ENCODE peak calls at places on chromosomes 5 and 9, in four cellular contexts. V, N, G and O are unnamed samples.

GRCh38 chr5:67182406-67182805 is 14.2 kb downstream of the CD180 start:
- DNase-seq in V (peak), G (peak), N (peak), O (no peak)

GRCh38 chr5:77210091-77211012 is at the start of gene PDE8B:
- DNase-seq in V (no peak), G (no peak), N (no peak), O (peak)

GRCh38 chr9:34384368-34385165 is 7.9 kb upstream of the MYORG start:
- DNase-seq in G (no peak), N (no peak), V (no peak), O (no peak)

GRCh38 chr9:123453904-123454321 is 97.9 kb downstream of the CRB2 start:
- DNase-seq in V (no peak), N (no peak), G (no peak), O (no peak)

GRCh38 chr5:93452255-93452654 is 128.8 kb downstream of the NR2F1-AS1 start:
- DNase-seq in V (no peak), N (no peak), G (no peak), O (no peak)

GRCh38 chr9:36053971-36054370 is 17.3 kb downstream of the RECK start:
- DNase-seq in G (no peak), N (no peak), V (no peak), O (no peak)

GRCh38 chr5:54317511-54318260 is 7.3 kb upstream of the ARL15 start:
- DNase-seq in N (no peak), G (no peak), V (no peak), O (no peak)

GRCh38 chr5:119166026-119166425 is 95.1 kb downstream of the DMXL1 start:
- DNase-seq in N (peak), V (no peak), G (no peak), O (no peak)

GRCh38 chr5:124206540-124206939 is 539.9 kb downstream of the ZNF608 start:
- DNase-seq in N (no peak), G (no peak), V (no peak), O (no peak)

GRCh38 chr5:99019812-99020697 is 91.2 kb upstream of the CHD1 start:
- DNase-seq in N (peak), G (no peak), V (peak), O (no peak)

GRCh38 chr9:7210854-7211637 is 453.3 kb downstream of the KDM4C start:
- DNase-seq in N (no peak), G (no peak), V (no peak), O (no peak)

GRCh38 chr9:26033346-26033745 is 355.1 kb upstream of the TUSC1 start:
- DNase-seq in G (no peak), N (no peak), V (no peak), O (no peak)

GRCh38 chr9:19233344-19233743 is 2.9 kb downstream of the DENND4C start:
- DNase-seq in G (no peak), V (no peak), N (no peak), O (no peak)

GRCh38 chr5:58582411-58583393 is at the start of gene RAB3C:
- DNase-seq in N (peak), G (peak), V (peak), O (peak)

GRCh38 chr9:129968690-129969485 is 74.1 kb downstream of the FNBP1 start:
- DNase-seq in N (no peak), G (no peak), V (peak), O (no peak)

GRCh38 chr5:67502951-67503350 is 306.4 kb upstream of the CD180 start:
- DNase-seq in V (no peak), G (no peak), N (no peak), O (no peak)

GRCh38 chr9:93121316-93122241 is 12.5 kb downstream of the NINJ1 start:
- DNase-seq in V (no peak), G (peak), N (no peak), O (no peak)

GRCh38 chr5:58755397-58755796 is 172.5 kb downstream of the RAB3C start:
- DNase-seq in V (no peak), G (no peak), N (no peak), O (no peak)

GRCh38 chr5:125189451-125190051 is 443.1 kb upstream of the ZNF608 start:
- DNase-seq in V (no peak), G (no peak), N (no peak), O (no peak)

GRCh38 chr5:146884230-146884629 is 5.7 kb upstream of the PPP2R2B start:
- DNase-seq in V (no peak), N (no peak), G (no peak), O (no peak)

GRCh38 chr5:163893301-163893700 is 387.9 kb downstream of the MAT2B start:
- DNase-seq in V (no peak), G (no peak), N (no peak), O (no peak)

GRCh38 chr5:149938272-149938671 is 6.3 kb downstream of the PDE6A start:
- DNase-seq in G (peak), N (no peak), V (no peak), O (no peak)

GRCh38 chr5:52922384-52922783 is 66.8 kb upstream of the ITGA2 start:
- DNase-seq in N (peak), G (no peak), V (no peak), O (no peak)

GRCh38 chr5:93894471-93895354 is 153.3 kb upstream of the POU5F2 start:
- DNase-seq in N (no peak), G (no peak), V (no peak), O (no peak)

GRCh38 chr9:79524266-79524665 is 47.5 kb upstream of the TLE4 start:
- DNase-seq in G (no peak), N (no peak), V (peak), O (no peak)

GRCh38 chr5:27702339-27702820 is 664.0 kb upstream of the CDH9 start:
- DNase-seq in V (no peak), N (no peak), G (no peak), O (no peak)
- TF ChIP-seq CTCF in V (no peak), N (no peak), G (no peak), O (no peak)

GRCh38 chr5:141208478-141208877 is at the start of gene PCDHB12:
- DNase-seq in N (no peak), G (no peak), V (no peak), O (no peak)
- TF ChIP-seq CTCF in N (no peak), G (no peak), V (peak), O (peak)

GRCh38 chr9:33375238-33375840 is 27.0 kb downstream of the AQP7 start:
- DNase-seq in N (no peak), V (no peak), G (no peak), O (no peak)
- TF ChIP-seq CTCF in N (no peak), V (no peak), G (no peak), O (peak)

DNA sequence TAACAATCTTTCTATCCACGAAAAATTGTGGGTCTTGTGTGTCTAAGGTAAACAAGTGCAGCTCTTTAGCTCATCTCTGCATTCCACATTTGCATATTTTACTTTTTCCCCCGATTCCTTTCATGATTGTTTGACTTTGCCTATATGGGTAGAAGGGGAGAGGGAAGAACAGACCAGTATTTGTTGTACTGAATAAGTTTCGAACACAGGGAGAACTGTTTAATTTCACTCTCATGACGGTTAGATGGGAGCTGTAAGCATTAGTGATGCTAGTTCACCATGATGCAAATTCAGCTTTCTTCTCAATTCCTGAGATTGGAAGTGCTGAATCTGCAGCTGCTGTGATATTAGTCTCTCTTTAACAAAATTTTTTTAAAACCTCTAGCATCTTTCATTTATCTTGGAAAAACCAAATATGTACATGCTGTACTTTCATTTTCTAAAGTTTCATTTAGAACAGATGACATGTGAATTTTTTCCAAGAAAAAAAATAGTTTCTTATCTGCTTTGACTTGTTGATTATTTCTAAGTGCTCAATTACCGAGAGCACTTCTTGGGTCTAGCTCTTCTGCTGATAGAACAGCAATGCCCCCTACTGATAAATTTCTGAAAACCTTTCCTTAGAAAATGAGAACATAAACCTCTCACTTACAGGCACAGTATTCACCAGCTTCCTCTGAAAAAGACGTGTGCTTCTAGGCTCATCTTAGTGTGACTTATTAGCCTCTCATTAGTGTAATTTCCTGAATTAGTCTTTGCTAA is 149.5 kb downstream of the BAAT start:
- DNase-seq in G (no peak), V (no peak), N (no peak), O (no peak)
- TF ChIP-seq CTCF in G (no peak), V (peak), N (no peak), O (peak)

GRCh38 chr5:11346336-11346735 is 557.9 kb downstream of the CTNND2 start:
- DNase-seq in N (no peak), G (no peak), V (no peak), O (no peak)
- TF ChIP-seq CTCF in N (no peak), G (no peak), V (no peak), O (no peak)

GRCh38 chr5:175800656-175801081 is 70.7 kb upstream of the CPLX2 start:
- DNase-seq in G (no peak), N (no peak), V (no peak), O (no peak)

GRCh38 chr5:175795959-175796358 is 75.4 kb upstream of the CPLX2 start:
- DNase-seq in N (no peak), V (no peak), G (no peak), O (no peak)

GRCh38 chr5:175798626-175799025 is 72.8 kb upstream of the CPLX2 start:
- DNase-seq in V (no peak), G (no peak), N (no peak), O (no peak)

GRCh38 chr5:175797521-175798038 is 73.8 kb upstream of the CPLX2 start:
- DNase-seq in N (no peak), V (no peak), G (no peak), O (no peak)

GRCh38 chr5:175796536-175797499 is 74.6 kb upstream of the CPLX2 start:
- DNase-seq in G (peak), N (peak), V (peak), O (peak)
- TF ChIP-seq CTCF in G (no peak), N (no peak), V (no peak), O (no peak)

GRCh38 chr5:75054110-75054930 is 2.0 kb upstream of the GCNT4 start:
- DNase-seq in V (no peak), G (no peak), N (no peak), O (no peak)

GRCh38 chr5:75052461-75053285 is at the start of gene GCNT4:
- DNase-seq in V (no peak), G (no peak), N (no peak), O (peak)

GRCh38 chr5:75055727-75056144 is 3.4 kb upstream of the GCNT4 start:
- DNase-seq in N (no peak), V (peak), G (no peak), O (no peak)

GRCh38 chr5:75051217-75051751 is 1.1 kb downstream of the GCNT4 start:
- DNase-seq in G (no peak), V (no peak), N (no peak), O (no peak)

DNA sequence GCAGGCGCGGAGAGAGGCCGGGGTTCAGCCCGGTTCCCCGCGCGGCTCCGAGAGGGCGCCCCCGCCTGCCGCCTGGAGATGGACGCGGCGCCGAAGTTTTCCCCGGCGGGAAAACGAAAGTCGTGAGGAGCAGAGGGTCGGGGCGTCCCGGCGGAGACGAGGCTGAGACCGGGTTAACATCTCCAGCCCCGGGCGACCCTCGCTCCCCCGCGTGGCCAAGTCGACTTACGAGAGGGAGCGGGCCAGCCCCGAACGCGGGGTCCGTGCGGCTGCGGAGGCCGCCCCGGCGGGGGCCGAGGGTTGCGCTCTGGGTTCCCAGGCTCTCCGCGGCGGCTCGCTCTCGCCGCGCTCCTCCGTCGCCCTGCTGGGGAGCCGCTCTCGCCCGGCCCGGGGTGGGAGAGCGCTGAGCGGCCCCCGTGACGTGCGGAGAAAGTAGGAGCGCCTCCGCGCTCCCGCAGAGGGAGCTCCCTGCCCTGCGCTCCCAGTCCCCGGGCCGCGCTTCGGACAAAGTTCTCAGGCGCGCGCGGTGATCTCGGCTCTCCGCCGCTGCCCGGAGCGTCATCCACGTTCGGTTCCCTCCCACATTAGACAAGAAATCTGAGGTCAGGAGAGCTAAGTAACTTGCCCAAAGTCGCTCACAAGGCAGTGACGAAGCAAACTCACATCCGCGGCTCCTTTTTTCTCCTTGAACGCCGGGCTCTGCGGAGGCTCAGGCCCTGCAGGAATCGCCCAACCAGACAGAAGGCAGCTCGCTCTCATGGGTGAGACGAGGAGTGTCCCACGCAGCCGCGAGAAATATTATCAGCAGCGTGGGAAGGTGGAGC is 1.1 kb upstream of the GCNT4 start:
- DNase-seq in V (no peak), G (no peak), N (no peak), O (peak)
- TF ChIP-seq CTCF in V (peak), G (no peak), N (no peak), O (no peak)